ENCODE peak calls at places on chromosomes 1 and 21, in six cellular contexts. E is RPMI7951; J is EL; N is aorta; S is stimulated activated CD4-positive, alpha-beta T cell treated with anti-CD3 and anti-CD28 coated beads, Interleukin-12 subunit alpha, Interleukin-12 subunit beta, amount 100 ng/mL, for 4 hours; X is activated CD4-positive, CD25-positive, alpha-beta regulatory T cell treated with anti-CD3 and anti-CD28 coated beads, Interleukin-2, amount 50 U/mL, for 16 hours. K is an unnamed sample.

GRCh38 chr1:86991549-86992186 is 77.2 kb downstream of the HS2ST1 start:
- DNase-seq in E (no peak), J (no peak), X (no peak), S (no peak), N (no peak), K (no peak)

GRCh38 chr1:24189528-24189927 is 2.4 kb upstream of the IFNLR1 start:
- DNase-seq in X (no peak), J (no peak), E (peak; percentile 36), N (no peak), S (no peak), K (no peak)

GRCh38 chr1:35120458-35121133 is 41.4 kb downstream of the ZMYM1 start:
- DNase-seq in S (no peak), N (no peak), X (no peak), E (peak; percentile 37), J (peak; percentile 25), K (peak; percentile 57)

GRCh38 chr1:22273686-22274681 is 131.1 kb upstream of the WNT4 start:
- DNase-seq in J (no peak), N (no peak), E (no peak), S (no peak), X (no peak), K (no peak)

GRCh38 chr1:245825128-245825901 is 670.5 kb downstream of the KIF26B start:
- DNase-seq in J (no peak), E (no peak), S (no peak), X (no peak), N (no peak), K (no peak)

GRCh38 chr21:33643658-33644311 is 1.5 kb downstream of the ITSN1 start:
- DNase-seq in N (no peak), S (no peak), X (no peak), E (peak; percentile 30), J (peak; percentile 51), K (no peak)

GRCh38 chr1:60867782-60868181 is 214.6 kb upstream of the NFIA start:
- DNase-seq in N (no peak), S (no peak), X (no peak), E (no peak), J (no peak), K (no peak)

GRCh38 chr1:52140633-52141512 is 1.0 kb upstream of the ZFYVE9 start:
- DNase-seq in S (no peak), N (no peak), X (no peak), J (no peak), E (no peak), K (no peak)

GRCh38 chr1:24021403-24022266 is 41.5 kb upstream of the SRSF10 start:
- DNase-seq in N (no peak), J (peak; percentile 20), X (no peak), S (no peak), E (no peak), K (peak; percentile 47)

GRCh38 chr1:100308777-100309176 is 42.8 kb downstream of the RTCA start:
- DNase-seq in X (no peak), N (no peak), S (no peak), J (peak; percentile 29), E (no peak), K (no peak)

GRCh38 chr1:181033128-181033798 is 520 bp upstream of the MR1 start:
- DNase-seq in E (peak; percentile 23), J (peak; percentile 46), N (peak; percentile 64), S (peak; percentile 16), X (no peak), K (no peak)

GRCh38 chr1:193335797-193336428 is 149.5 kb upstream of the B3GALT2 start:
- DNase-seq in X (no peak), J (peak; percentile 80), E (peak; percentile 62), S (no peak), N (no peak), K (no peak)

GRCh38 chr1:88985033-88985432 is 7.4 kb downstream of the KYAT3 start:
- DNase-seq in S (no peak), J (peak; percentile 93), N (no peak), X (no peak), E (peak; percentile 96), K (no peak)

GRCh38 chr1:65357291-65357960 is 48.1 kb downstream of the DNAJC6 start:
- DNase-seq in N (no peak), E (no peak), S (no peak), J (no peak), X (no peak), K (no peak)

GRCh38 chr1:32220746-32221580 is 1.2 kb downstream of the TMEM234 start:
- DNase-seq in J (no peak), E (no peak), N (no peak), X (no peak), S (no peak), K (no peak)

GRCh38 chr1:75125161-75125681 is 9.0 kb upstream of the LHX8 start:
- DNase-seq in S (no peak), E (no peak), N (no peak), X (no peak), J (no peak), K (no peak)

GRCh38 chr1:184110253-184111204 is 59.0 kb downstream of the TSEN15 start:
- DNase-seq in X (no peak), S (no peak), E (no peak), J (no peak), N (no peak), K (no peak)

GRCh38 chr1:248857201-248857600 is 1.7 kb downstream of the ZNF692 start:
- DNase-seq in E (no peak), X (no peak), J (no peak), S (no peak), N (no peak), K (no peak)

GRCh38 chr1:179815642-179816041 is 62.0 kb downstream of the TOR1AIP2 start:
- DNase-seq in S (no peak), X (no peak), E (no peak), N (no peak), J (no peak), K (no peak)

GRCh38 chr1:111441573-111442192 is 7.4 kb downstream of the WDR77 start:
- DNase-seq in E (no peak), J (peak; percentile 14), N (no peak), X (peak; percentile 33), S (peak; percentile 56), K (no peak)

GRCh38 chr1:3471356-3472087 is 17.1 kb downstream of the ARHGEF16 start:
- DNase-seq in X (no peak), N (peak; percentile 50), E (peak; percentile 37), J (peak; percentile 69), S (no peak), K (peak; percentile 60)

GRCh38 chr21:42276076-42276475 is 39.1 kb downstream of the TFF3 start:
- DNase-seq in N (no peak), X (no peak), E (no peak), S (no peak), J (no peak), K (no peak)